ENCODE peak calls at places on chromosomes 11 and 22, in seven cellular contexts. C is adrenal gland, D is PC-9, W is BE2C, I is chondrocyte, V is heart right ventricle, N is lower lobe of right lung. P is an unnamed sample.

GRCh38 chr11:133443361-133443760 is 88.9 kb downstream of the OPCML start:
- DNase-seq in N (no peak), C (no peak), W (no peak), I (no peak), D (no peak), V (no peak), P (no peak)

GRCh38 chr11:122108192-122108799 is 7.7 kb downstream of the BLID start:
- DNase-seq in I (no peak), V (no peak), C (no peak), D (no peak), W (peak; percentile 50), N (no peak), P (peak; percentile 33)

GRCh38 chr11:35111171-35112055 is 27.6 kb upstream of the CD44 start:
- DNase-seq in I (no peak), N (no peak), V (peak; percentile 30), C (no peak), W (no peak), D (peak; percentile 87), P (no peak)

GRCh38 chr11:19832901-19833300 is 120.3 kb downstream of the NAV2 start:
- DNase-seq in I (no peak), C (no peak), V (no peak), W (no peak), D (no peak), N (no peak), P (no peak)

GRCh38 chr11:65431452-65432132 is 9.0 kb downstream of the NEAT1 start:
- DNase-seq in V (no peak), W (no peak), N (no peak), C (no peak), I (no peak), D (no peak), P (peak; percentile 70)

GRCh38 chr22:30192427-30192826 is 54.1 kb downstream of the LIF start:
- DNase-seq in D (no peak), N (no peak), I (no peak), V (no peak), W (no peak), C (no peak), P (no peak)

GRCh38 chr11:30285416-30286121 is 37.3 kb upstream of the ARL14EP start:
- DNase-seq in C (no peak), N (no peak), I (no peak), V (no peak), D (no peak), W (no peak), P (no peak)

GRCh38 chr22:41550952-41551491 is 6.8 kb upstream of the POLR3H start:
- DNase-seq in D (no peak), W (no peak), V (no peak), C (no peak), N (no peak), I (no peak), P (no peak)

GRCh38 chr11:46306296-46306853 is 28.9 kb downstream of the CREB3L1 start:
- DNase-seq in D (no peak), W (no peak), V (no peak), C (no peak), I (no peak), N (no peak), P (no peak)

GRCh38 chr22:19904881-19905618 is 36.5 kb upstream of the COMT start:
- DNase-seq in W (no peak), N (no peak), D (no peak), I (no peak), C (no peak), V (no peak), P (no peak)

GRCh38 chr22:27074016-27074415 is 416.6 kb downstream of the MIAT start:
- DNase-seq in V (no peak), D (no peak), N (no peak), I (no peak), C (no peak), W (no peak), P (no peak)

GRCh38 chr11:70074701-70075100 is 3.4 kb upstream of the ANO1 start:
- DNase-seq in N (no peak), V (no peak), D (no peak), I (no peak), C (no peak), W (no peak), P (no peak)

GRCh38 chr11:128757235-128757711 is 63.4 kb downstream of the FLI1 start:
- DNase-seq in N (peak; percentile 61), D (no peak), W (no peak), C (no peak), V (peak; percentile 49), I (no peak), P (peak; percentile 88)

GRCh38 chr11:2533642-2534115 is 88.9 kb downstream of the KCNQ1 start:
- DNase-seq in D (peak; percentile 84), W (peak; percentile 5), V (peak; percentile 80), N (peak; percentile 84), I (peak; percentile 94), C (peak; percentile 79), P (peak; percentile 77)

GRCh38 chr11:74707602-74708510 is 23.4 kb downstream of the CHRDL2 start:
- DNase-seq in V (no peak), C (no peak), D (no peak), I (no peak), W (no peak), N (no peak), P (no peak)

GRCh38 chr11:77126156-77126775 is 1.8 kb upstream of the MYO7A start:
- DNase-seq in V (no peak), D (no peak), W (peak; percentile 46), N (no peak), C (no peak), I (no peak), P (no peak)

GRCh38 chr11:103110406-103110805 is 1.2 kb downstream of the DYNC2H1 start:
- DNase-seq in N (no peak), C (no peak), I (no peak), W (no peak), V (no peak), D (no peak), P (no peak)
- TF ChIP-seq CTCF in N (peak; percentile 18), C (no peak), I (peak; percentile 80), W (peak; percentile 41), V (peak; percentile 20), D (peak; percentile 45), P (no peak)

DNA sequence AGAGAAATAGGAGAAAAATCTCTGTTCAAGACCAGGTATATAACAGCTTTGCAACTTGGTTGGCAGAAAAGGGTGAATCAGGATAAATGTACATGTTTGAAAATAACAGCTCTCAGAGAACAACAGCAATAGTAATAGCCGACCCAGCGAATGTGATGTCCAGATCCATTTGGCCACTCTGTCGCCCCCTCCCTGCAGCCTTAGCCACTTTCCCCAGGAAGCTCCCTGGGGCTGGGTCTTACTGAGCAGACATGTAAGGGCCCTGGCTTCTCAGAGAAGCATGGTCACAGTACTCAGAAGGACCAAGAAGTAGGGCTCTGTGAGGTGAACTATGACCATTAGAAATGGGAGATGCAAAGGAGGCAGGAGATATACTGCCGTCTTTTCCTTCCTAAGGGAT is 154.1 kb upstream of the SNX19 start:
- DNase-seq in I (no peak), N (no peak), V (no peak), W (no peak), D (no peak), C (no peak), P (no peak)
- TF ChIP-seq CTCF in I (peak; percentile 26), N (no peak), V (no peak), W (no peak), D (no peak), C (no peak), P (no peak)

GRCh38 chr11:36149538-36150242 is 139.5 kb downstream of the COMMD9 start:
- DNase-seq in D (peak; percentile 94), I (no peak), N (peak; percentile 43), C (peak; percentile 67), W (peak; percentile 37), V (peak; percentile 23), P (peak; percentile 50)
- TF ChIP-seq CTCF in D (peak; percentile 88), I (peak; percentile 80), N (peak; percentile 29), C (peak; percentile 52), W (peak; percentile 59), V (peak; percentile 44), P (peak; percentile 56)

GRCh38 chr22:46262449-46263207 is 515 bp downstream of the PKDREJ start:
- DNase-seq in N (peak; percentile 84), C (peak; percentile 58), W (no peak), V (peak; percentile 69), D (no peak), I (no peak), P (peak; percentile 68)
- TF ChIP-seq CTCF in N (peak; percentile 40), C (peak; percentile 30), W (no peak), V (peak; percentile 52), D (no peak), I (peak; percentile 50), P (peak; percentile 29)

P was measured in activated CD8-positive, alpha-beta T cell treated with anti-CD3 and anti-CD28 coated beads for 36 hours.